ENCODE peak calls at places on chromosome 1, in five cellular contexts. D is ovary, M is fibroblast of the aortic adventitia, B is hepatocyte, X is LNCaP clone FGC. U is an unnamed sample.

GRCh38 chr1:232622981-232623380 is 7.0 kb downstream of the SIPA1L2 start:
- DNase-seq in D (no peak), M (no peak), B (peak), X (no peak), U (peak)

GRCh38 chr1:97170296-97170695 is 448.7 kb downstream of the PTBP2 start:
- DNase-seq in D (no peak), M (no peak), B (no peak), X (no peak), U (no peak)

GRCh38 chr1:180937012-180937372 is 24.3 kb downstream of the KIAA1614 start:
- DNase-seq in D (no peak), M (no peak), B (no peak), X (no peak), U (no peak)

GRCh38 chr1:36108314-36108713 is 16.7 kb downstream of the COL8A2 start:
- DNase-seq in D (no peak), M (peak), B (no peak), X (no peak), U (peak)

GRCh38 chr1:50268049-50268448 is 155.2 kb downstream of the DMRTA2 start:
- DNase-seq in D (no peak), M (no peak), B (peak), X (peak), U (no peak)

GRCh38 chr1:224434447-224435317 is at the start of gene WDR26:
- DNase-seq in D (peak), M (peak), B (peak), X (peak), U (peak)

GRCh38 chr1:17984510-17985085 is 123.0 kb upstream of the IGSF21 start:
- DNase-seq in D (no peak), M (peak), B (peak), X (no peak), U (peak)

GRCh38 chr1:57206038-57206437 is 217.8 kb downstream of the DAB1 start:
- DNase-seq in D (no peak), M (peak), B (no peak), X (no peak), U (no peak)

GRCh38 chr1:89949991-89950624 is 44.8 kb upstream of the ZNF326 start:
- DNase-seq in D (no peak), M (no peak), B (peak), X (no peak), U (no peak)

GRCh38 chr1:20448626-20449215 is 37.3 kb downstream of the CAMK2N1 start:
- DNase-seq in D (no peak), M (no peak), B (no peak), X (no peak), U (no peak)

GRCh38 chr1:24165500-24165899 is 21.6 kb downstream of the IFNLR1 start:
- DNase-seq in D (no peak), M (no peak), B (no peak), X (no peak), U (no peak)

GRCh38 chr1:34781844-34782391 is 904 bp downstream of the GJB3 start:
- DNase-seq in D (no peak), M (no peak), B (no peak), X (no peak), U (peak)

GRCh38 chr1:110011527-110012041 is 22.8 kb upstream of the STRIP1 start:
- DNase-seq in D (no peak), M (peak), B (peak), X (peak), U (peak)

GRCh38 chr1:64623750-64624445 is 121.0 kb upstream of the RAVER2 start:
- DNase-seq in D (no peak), M (peak), B (no peak), X (no peak), U (no peak)

GRCh38 chr1:25194576-25195020 is 37.7 kb downstream of the SYF2 start:
- DNase-seq in D (no peak), M (no peak), B (no peak), X (no peak), U (no peak)

GRCh38 chr1:113975211-113975895 is 3.9 kb upstream of the OLFML3 start:
- DNase-seq in D (no peak), M (peak), B (no peak), X (no peak), U (no peak)

GRCh38 chr1:212558665-212559480 is 49.7 kb upstream of the ATF3 start:
- DNase-seq in D (peak), M (peak), B (peak), X (peak), U (peak)

GRCh38 chr1:112133487-112133886 is 144.0 kb upstream of the KCND3 start:
- DNase-seq in D (no peak), M (no peak), B (no peak), X (no peak), U (no peak)

GRCh38 chr1:85484716-85485115 is 19.8 kb upstream of the DDAH1 start:
- DNase-seq in D (no peak), M (no peak), B (no peak), X (no peak), U (no peak)